ENCODE peak calls at places on chromosomes 4 and X, in six cellular contexts. T, Z, E, L, N and W are unnamed samples.

GRCh38 chr4:137267024-137267423 is 265.3 kb downstream of the PCDH18 start:
- DNase-seq in T (no peak), Z (no peak), E (no peak), L (no peak), N (no peak), W (no peak)

GRCh38 chr4:185304944-185305690 is 90.6 kb downstream of the LRP2BP start:
- DNase-seq in T (no peak), Z (peak; percentile 55), E (peak; percentile 48), L (no peak), N (peak; percentile 67), W (no peak)

GRCh38 chrX:103211012-103211715 is 3.7 kb upstream of the BEX4 start:
- DNase-seq in T (no peak), Z (peak; percentile 14), E (peak; percentile 72), L (peak; percentile 45), N (no peak), W (peak; percentile 63)

GRCh38 chrX:119410027-119410819 is 11.1 kb downstream of the SLC25A43 start:
- DNase-seq in T (no peak), Z (no peak), E (no peak), L (peak; percentile 38), N (peak; percentile 75), W (peak; percentile 84)

GRCh38 chrX:133586443-133586842 is 171.2 kb upstream of the GPC4 start:
- DNase-seq in T (no peak), Z (no peak), E (no peak), L (no peak), N (no peak), W (no peak)

GRCh38 chr4:151329217-151330007 is 4.0 kb upstream of the SH3D19 start:
- DNase-seq in T (no peak), Z (no peak), E (no peak), L (no peak), N (no peak), W (no peak)

GRCh38 chr4:169791527-169792156 is 33.9 kb upstream of the HPF1 start:
- DNase-seq in T (peak; percentile 77), Z (peak; percentile 49), E (peak; percentile 61), L (peak; percentile 39), N (no peak), W (no peak)

GRCh38 chr4:16685536-16685935 is 212.9 kb downstream of the LDB2 start:
- DNase-seq in T (no peak), Z (no peak), E (no peak), L (no peak), N (no peak), W (no peak)

GRCh38 chr4:8832130-8832930 is 39.3 kb downstream of the HMX1 start:
- DNase-seq in T (no peak), Z (no peak), E (no peak), L (no peak), N (peak; percentile 14), W (peak; percentile 40)

GRCh38 chr4:103306870-103307345 is 108.8 kb upstream of the CENPE start:
- DNase-seq in T (no peak), Z (peak; percentile 72), E (no peak), L (no peak), N (peak; percentile 40), W (peak; percentile 59)

GRCh38 chr4:94570558-94570957 is 118.8 kb downstream of the PDLIM5 start:
- DNase-seq in T (no peak), Z (no peak), E (no peak), L (no peak), N (no peak), W (no peak)

GRCh38 chrX:4710618-4711433 is 997.4 kb upstream of the PRKX start:
- DNase-seq in T (no peak), Z (no peak), E (no peak), L (no peak), N (no peak), W (no peak)

GRCh38 chr4:126737899-126738526 is 894.7 kb upstream of the INTU start:
- DNase-seq in T (no peak), Z (no peak), E (no peak), L (no peak), N (no peak), W (no peak)

GRCh38 chr4:188127157-188127874 is 11.9 kb upstream of the TRIML1 start:
- DNase-seq in T (no peak), Z (no peak), E (no peak), L (no peak), N (no peak), W (no peak)

GRCh38 chr4:159410076-159410777 is 307.3 kb downstream of the RAPGEF2 start:
- DNase-seq in T (no peak), Z (no peak), E (no peak), L (no peak), N (no peak), W (no peak)

GRCh38 chr4:8409271-8410065 is 31.1 kb downstream of the ACOX3 start:
- DNase-seq in T (peak; percentile 80), Z (no peak), E (no peak), L (peak; percentile 63), N (peak; percentile 69), W (peak; percentile 68)

GRCh38 chr4:656651-657337 is 17.3 kb downstream of the ATP5ME start:
- DNase-seq in T (peak; percentile 71), Z (no peak), E (no peak), L (no peak), N (peak; percentile 44), W (no peak)

GRCh38 chr4:158122501-158122900 is 50.3 kb downstream of the GASK1B start:
- DNase-seq in T (no peak), Z (no peak), E (no peak), L (no peak), N (no peak), W (no peak)

GRCh38 chrX:121579016-121579760 is 531.8 kb downstream of the GLUD2 start:
- DNase-seq in T (no peak), Z (no peak), E (peak; percentile 7), L (no peak), N (no peak), W (no peak)

GRCh38 chrX:109362101-109362500 is 119.8 kb downstream of the GUCY2F start:
- DNase-seq in T (no peak), Z (no peak), E (no peak), L (no peak), N (no peak), W (no peak)

GRCh38 chrX:19739683-19740082 is 147.7 kb downstream of the SH3KBP1 start:
- DNase-seq in T (peak; percentile 81), Z (peak; percentile 19), E (peak; percentile 55), L (peak; percentile 58), N (peak; percentile 47), W (peak; percentile 75)